ENCODE peak calls at places on chromosomes 11 and 22, in four cellular contexts. One of them, this sample, is unnamed.

GRCh38 chr11:76162336-76163288 is 43.7 kb downstream of the WNT11 start:
- DNase-seq in A549: no peak
- DNase-seq in stomach: no peak
- DNase-seq in body of pancreas: no peak
- DNase-seq in this sample: no peak

GRCh38 chr22:42169055-42169469 is 38.5 kb upstream of the CYP2D6 start:
- DNase-seq in A549: peak; percentile 78
- DNase-seq in stomach: peak; percentile 67
- DNase-seq in body of pancreas: peak; percentile 79
- DNase-seq in this sample: peak; percentile 71

GRCh38 chr11:65089621-65090020 is 5.6 kb downstream of the ZFPL1 start:
- DNase-seq in stomach: no peak
- DNase-seq in body of pancreas: no peak
- DNase-seq in A549: no peak
- DNase-seq in this sample: no peak

GRCh38 chr22:33296941-33297340 is 238.8 kb upstream of the SYN3 start:
- DNase-seq in body of pancreas: peak; percentile 11
- DNase-seq in A549: no peak
- DNase-seq in stomach: peak; percentile 65
- DNase-seq in this sample: no peak

GRCh38 chr11:97525273-97525672 is 1135.5 kb downstream of the JRKL start:
- DNase-seq in A549: no peak
- DNase-seq in body of pancreas: no peak
- DNase-seq in stomach: no peak
- DNase-seq in this sample: no peak

GRCh38 chr11:134823970-134824369 is 411.9 kb upstream of the B3GAT1 start:
- DNase-seq in A549: no peak
- DNase-seq in stomach: no peak
- DNase-seq in body of pancreas: no peak
- DNase-seq in this sample: peak; percentile 15

GRCh38 chr22:25702046-25702445 is 39.9 kb upstream of the MYO18B start:
- DNase-seq in A549: no peak
- DNase-seq in stomach: no peak
- DNase-seq in body of pancreas: no peak
- DNase-seq in this sample: no peak

GRCh38 chr11:3849297-3849874 is 6.1 kb upstream of the STIM1 start:
- DNase-seq in A549: peak; percentile 51
- DNase-seq in stomach: no peak
- DNase-seq in body of pancreas: peak; percentile 41
- DNase-seq in this sample: no peak

GRCh38 chr11:70338594-70338993 is 59.7 kb upstream of the CTTN start:
- DNase-seq in body of pancreas: no peak
- DNase-seq in stomach: no peak
- DNase-seq in A549: no peak
- DNase-seq in this sample: no peak

GRCh38 chr22:32444068-32444467 is 20.2 kb downstream of the BPIFC start:
- DNase-seq in stomach: no peak
- DNase-seq in body of pancreas: no peak
- DNase-seq in A549: peak; percentile 13
- DNase-seq in this sample: no peak

GRCh38 chr22:41380993-41381328 is 781 bp upstream of the TEF start:
- DNase-seq in A549: peak; percentile 37
- DNase-seq in stomach: peak; percentile 77
- DNase-seq in body of pancreas: peak; percentile 86
- DNase-seq in this sample: peak; percentile 85

GRCh38 chr22:35102663-35103062 is 36.7 kb downstream of the ISX start:
- DNase-seq in body of pancreas: no peak
- DNase-seq in stomach: no peak
- DNase-seq in A549: peak; percentile 5
- DNase-seq in this sample: peak; percentile 35

GRCh38 chr22:44437493-44438015 is 60.5 kb downstream of the RTL6 start:
- DNase-seq in stomach: no peak
- DNase-seq in A549: no peak
- DNase-seq in body of pancreas: no peak
- DNase-seq in this sample: no peak

GRCh38 chr11:71566081-71566620 is 788 bp downstream of the KRTAP5-10 start:
- DNase-seq in stomach: no peak
- DNase-seq in A549: no peak
- DNase-seq in body of pancreas: no peak
- DNase-seq in this sample: no peak

GRCh38 chr11:8183136-8183535 is 14.3 kb upstream of the RIC3 start:
- DNase-seq in stomach: no peak
- DNase-seq in body of pancreas: no peak
- DNase-seq in A549: no peak
- DNase-seq in this sample: no peak

GRCh38 chr22:46064236-46064965 is 85.9 kb upstream of the PPARA start:
- DNase-seq in stomach: peak; percentile 33
- DNase-seq in A549: no peak
- DNase-seq in body of pancreas: peak; percentile 56
- DNase-seq in this sample: no peak

GRCh38 chr11:74370122-74370521 is 28.1 kb downstream of the PGM2L1 start:
- DNase-seq in body of pancreas: no peak
- DNase-seq in A549: no peak
- DNase-seq in stomach: no peak
- DNase-seq in this sample: no peak

GRCh38 chr11:44213148-44213547 is 96.8 kb downstream of the ALX4 start:
- DNase-seq in stomach: no peak
- DNase-seq in A549: no peak
- DNase-seq in body of pancreas: no peak
- DNase-seq in this sample: no peak

GRCh38 chr22:49369726-49370717 is 457.7 kb downstream of the BRD1 start:
- DNase-seq in A549: no peak
- DNase-seq in body of pancreas: no peak
- DNase-seq in stomach: peak; percentile 15
- DNase-seq in this sample: peak; percentile 20

GRCh38 chr11:5891216-5891800 is 1.7 kb upstream of the OR52E5 start:
- DNase-seq in stomach: no peak
- DNase-seq in body of pancreas: no peak
- DNase-seq in A549: peak; percentile 2
- DNase-seq in this sample: no peak

GRCh38 chr11:57645716-57646085 is 4.0 kb downstream of the YPEL4 start:
- DNase-seq in body of pancreas: no peak
- DNase-seq in A549: no peak
- DNase-seq in stomach: no peak
- DNase-seq in this sample: no peak

GRCh38 chr11:57643802-57644201 is 5.9 kb downstream of the YPEL4 start:
- DNase-seq in body of pancreas: no peak
- DNase-seq in stomach: no peak
- DNase-seq in A549: no peak
- DNase-seq in this sample: no peak

GRCh38 chr11:57646756-57647303 is 2.9 kb downstream of the YPEL4 start:
- DNase-seq in A549: no peak
- DNase-seq in body of pancreas: no peak
- DNase-seq in stomach: no peak
- DNase-seq in this sample: no peak

GRCh38 chr11:57646221-57646620 is 3.5 kb downstream of the YPEL4 start:
- DNase-seq in A549: no peak
- DNase-seq in stomach: no peak
- DNase-seq in body of pancreas: no peak
- DNase-seq in this sample: no peak

DNA sequence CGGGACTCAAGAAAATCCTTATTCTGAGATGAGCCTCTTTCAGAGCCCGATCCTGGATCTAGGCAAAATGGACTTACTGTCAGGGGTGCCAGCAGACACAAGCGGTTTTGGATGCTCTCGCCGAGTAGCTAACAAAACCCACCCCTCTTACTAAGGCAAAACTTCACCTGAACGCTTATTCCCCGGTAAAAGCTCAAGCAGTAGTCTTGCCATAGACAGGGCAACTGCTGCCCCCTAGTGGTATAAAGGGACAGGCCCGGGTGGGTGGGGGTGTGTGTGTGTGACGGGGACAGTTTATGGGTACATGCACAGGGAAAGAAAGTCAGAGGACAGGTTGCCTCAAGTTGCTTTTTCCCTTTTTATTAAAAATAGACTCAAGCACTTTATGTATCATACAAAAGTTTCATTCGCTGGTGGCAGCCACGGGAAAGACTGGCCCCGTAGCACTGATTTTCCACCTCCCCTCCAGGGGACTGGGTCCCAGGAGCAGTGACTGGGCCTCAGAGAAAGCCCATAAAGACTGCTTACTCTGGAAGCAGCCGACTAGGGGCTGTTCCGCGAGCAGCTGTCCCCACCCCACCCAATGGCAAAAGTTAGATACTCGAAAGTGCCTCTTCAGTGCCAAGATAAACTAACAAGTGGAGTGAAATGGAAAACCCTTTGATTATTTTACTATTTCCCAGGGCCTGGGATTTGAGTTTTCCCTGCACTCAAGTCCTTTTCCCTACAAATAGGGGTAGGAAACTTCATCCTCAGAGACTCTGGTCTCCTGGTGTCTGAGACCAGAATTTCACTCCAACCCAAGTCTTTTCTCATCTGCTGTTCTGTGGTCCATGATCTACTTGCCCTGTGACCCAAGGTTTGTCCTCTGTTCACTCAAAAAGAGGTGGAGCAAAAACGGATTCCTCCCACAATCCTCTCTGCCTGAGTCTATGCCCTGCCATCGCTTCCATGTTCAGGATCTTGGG is 4.7 kb downstream of the YPEL4 start:
- DNase-seq in A549: peak; percentile 85
- DNase-seq in body of pancreas: peak; percentile 87
- DNase-seq in stomach: peak; percentile 85
- DNase-seq in this sample: peak; percentile 87
- H3K4me1 ChIP-seq in A549: peaks cover 32% of the 10 kb centered on the region
- H3K4me1 ChIP-seq in body of pancreas: peaks cover 26% of the 10 kb centered on the region
- H3K4me1 ChIP-seq in stomach: peaks cover 79% of the 10 kb centered on the region
- H3K4me1 ChIP-seq in this sample: no peaks in the 10 kb centered on the region

GRCh38 chr11:84236436-84236835 is 950.3 kb upstream of the CCDC90B start:
- DNase-seq in stomach: no peak
- DNase-seq in body of pancreas: no peak
- DNase-seq in A549: no peak
- DNase-seq in this sample: no peak

GRCh38 chr11:84247129-84247528 is 961.0 kb upstream of the CCDC90B start:
- DNase-seq in stomach: no peak
- DNase-seq in A549: no peak
- DNase-seq in body of pancreas: no peak
- DNase-seq in this sample: no peak

GRCh38 chr11:84243629-84244263 is 957.6 kb upstream of the CCDC90B start:
- DNase-seq in stomach: no peak
- DNase-seq in body of pancreas: no peak
- DNase-seq in A549: no peak
- DNase-seq in this sample: no peak

GRCh38 chr11:84241374-84242131 is 955.4 kb upstream of the CCDC90B start:
- DNase-seq in stomach: no peak
- DNase-seq in body of pancreas: no peak
- DNase-seq in A549: no peak
- DNase-seq in this sample: no peak
- H3K4me3 ChIP-seq in stomach: no peak overlapping the region
- H3K4me3 ChIP-seq in body of pancreas: no peak overlapping the region
- H3K4me3 ChIP-seq in A549: no peak overlapping the region
- H3K4me3 ChIP-seq in this sample: no peak overlapping the region

GRCh38 chr11:78138281-78138680 is 1.1 kb downstream of the ALG8 start:
- DNase-seq in stomach: no peak
- DNase-seq in A549: no peak
- DNase-seq in body of pancreas: no peak
- DNase-seq in this sample: no peak

GRCh38 chr11:78138694-78139421 is 568 bp downstream of the ALG8 start:
- DNase-seq in A549: peak; percentile 31
- DNase-seq in stomach: peak; percentile 41
- DNase-seq in body of pancreas: no peak
- DNase-seq in this sample: no peak

GRCh38 chr11:78145511-78146030 is 6.1 kb upstream of the ALG8 start:
- DNase-seq in stomach: no peak
- DNase-seq in body of pancreas: no peak
- DNase-seq in A549: no peak
- DNase-seq in this sample: no peak

GRCh38 chr11:78139422-78140391 is at the start of gene ALG8:
- DNase-seq in A549: peak; percentile 99
- DNase-seq in stomach: peak; percentile 97
- DNase-seq in body of pancreas: peak; percentile 96
- DNase-seq in this sample: peak; percentile 96

DNA sequence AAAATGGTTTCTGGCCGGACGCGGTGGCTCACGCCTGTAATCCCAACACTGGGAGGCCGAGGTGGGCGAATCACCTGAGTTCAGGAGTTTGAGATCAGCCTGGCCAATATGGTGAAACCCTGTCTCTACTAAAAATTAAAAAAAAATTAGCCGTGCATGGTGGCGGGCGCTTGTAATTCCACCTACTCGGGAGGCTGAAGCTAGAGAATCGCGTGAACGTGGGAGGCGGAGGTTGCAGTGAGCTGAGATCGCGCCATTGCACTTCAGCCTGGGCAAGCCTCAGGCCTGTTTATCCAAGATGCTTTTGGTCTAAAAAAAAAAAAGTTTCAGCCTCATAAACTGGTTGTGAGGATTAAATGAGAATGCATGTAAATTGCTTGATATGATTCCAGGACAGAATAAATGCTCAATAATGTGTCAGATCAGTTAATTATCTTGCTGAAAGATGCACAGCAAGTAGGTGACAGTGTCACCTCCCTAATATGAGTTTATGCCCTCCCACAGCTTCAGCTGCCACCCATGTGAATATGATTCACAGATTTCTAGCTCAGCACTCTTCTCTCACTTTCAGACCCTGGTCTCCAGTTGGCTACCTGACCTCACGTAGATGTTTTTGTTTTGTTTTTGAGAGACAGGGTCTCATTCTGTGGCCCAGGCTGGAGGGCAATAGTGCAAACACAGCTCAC is 1.1 kb upstream of the ALG8 start:
- DNase-seq in A549: no peak
- DNase-seq in body of pancreas: no peak
- DNase-seq in stomach: no peak
- DNase-seq in this sample: no peak
- H3K4me1 ChIP-seq in A549: peaks cover 16% of the 10 kb centered on the region
- H3K4me1 ChIP-seq in body of pancreas: peaks cover 13% of the 10 kb centered on the region
- H3K4me1 ChIP-seq in stomach: peaks cover 29% of the 10 kb centered on the region
- H3K4me1 ChIP-seq in this sample: peaks cover 2% of the 10 kb centered on the region

GRCh38 chr11:119638851-119639250 is 90.1 kb downstream of the NECTIN1 start:
- DNase-seq in body of pancreas: no peak
- DNase-seq in A549: no peak
- DNase-seq in stomach: no peak
- DNase-seq in this sample: no peak

GRCh38 chr11:119635776-119636175 is 93.2 kb downstream of the NECTIN1 start:
- DNase-seq in stomach: no peak
- DNase-seq in body of pancreas: no peak
- DNase-seq in A549: no peak
- DNase-seq in this sample: no peak

GRCh38 chr11:119634301-119634700 is 94.7 kb downstream of the NECTIN1 start:
- DNase-seq in stomach: no peak
- DNase-seq in body of pancreas: no peak
- DNase-seq in A549: no peak
- DNase-seq in this sample: no peak

GRCh38 chr11:119639642-119640205 is 89.3 kb downstream of the NECTIN1 start:
- DNase-seq in A549: no peak
- DNase-seq in stomach: no peak
- DNase-seq in body of pancreas: no peak
- DNase-seq in this sample: no peak

GRCh38 chr11:119635041-119635745 is 93.8 kb downstream of the NECTIN1 start:
- DNase-seq in stomach: no peak
- DNase-seq in A549: no peak
- DNase-seq in body of pancreas: no peak
- DNase-seq in this sample: no peak
- H3K4me3 ChIP-seq in stomach: no peak overlapping the region
- H3K4me3 ChIP-seq in A549: no peak overlapping the region
- H3K4me3 ChIP-seq in body of pancreas: no peak overlapping the region
- H3K4me3 ChIP-seq in this sample: no peak overlapping the region

GRCh38 chr22:37303821-37304274 is 21.5 kb downstream of the CYTH4 start:
- DNase-seq in A549: peak; percentile 82
- DNase-seq in stomach: no peak
- DNase-seq in body of pancreas: no peak
- DNase-seq in this sample: no peak
- H3K4me1 ChIP-seq in A549: peaks cover 56% of the 10 kb centered on the region
- H3K4me1 ChIP-seq in stomach: peaks cover 82% of the 10 kb centered on the region
- H3K4me1 ChIP-seq in body of pancreas: peaks cover 16% of the 10 kb centered on the region
- H3K4me1 ChIP-seq in this sample: no peaks in the 10 kb centered on the region